ENCODE peak calls at places on chromosomes 16 and 17, in four cellular contexts. One of them, this sample, is unnamed.

GRCh38 chr16:8878523-8878911 is 3.6 kb upstream of the LITAFD start:
- DNase-seq in EL: peak; percentile 92
- DNase-seq in GM04504: peak; percentile 71
- DNase-seq in T-cell: no peak
- DNase-seq in this sample: no peak

GRCh38 chr16:50093607-50094570 is 28.1 kb downstream of the HEATR3 start:
- DNase-seq in EL: no peak
- DNase-seq in GM04504: peak; percentile 35
- DNase-seq in T-cell: peak; percentile 40
- DNase-seq in this sample: no peak

GRCh38 chr16:7268182-7268581 is 64.5 kb upstream of the RBFOX1 start:
- DNase-seq in EL: no peak
- DNase-seq in GM04504: no peak
- DNase-seq in T-cell: no peak
- DNase-seq in this sample: peak; percentile 75

GRCh38 chr16:22683730-22684280 is 130.2 kb upstream of the HS3ST2 start:
- DNase-seq in EL: no peak
- DNase-seq in GM04504: no peak
- DNase-seq in T-cell: no peak
- DNase-seq in this sample: no peak

GRCh38 chr16:86578056-86578455 is 293 bp upstream of the FOXL1 start:
- DNase-seq in EL: peak; percentile 93
- DNase-seq in GM04504: no peak
- DNase-seq in T-cell: no peak
- DNase-seq in this sample: no peak

GRCh38 chr17:67322039-67322787 is 44.2 kb downstream of the PSMD12 start:
- DNase-seq in EL: no peak
- DNase-seq in GM04504: no peak
- DNase-seq in T-cell: no peak
- DNase-seq in this sample: peak; percentile 93

GRCh38 chr17:77829871-77830799 is 128.4 kb upstream of the TNRC6C start:
- DNase-seq in EL: peak; percentile 78
- DNase-seq in GM04504: no peak
- DNase-seq in T-cell: no peak
- DNase-seq in this sample: no peak

GRCh38 chr17:60817187-60817586 is 139.5 kb downstream of the BCAS3 start:
- DNase-seq in EL: peak; percentile 70
- DNase-seq in GM04504: peak; percentile 76
- DNase-seq in T-cell: no peak
- DNase-seq in this sample: no peak

GRCh38 chr17:6435968-6436367 is 1.0 kb upstream of the AIPL1 start:
- DNase-seq in EL: peak; percentile 71
- DNase-seq in GM04504: peak; percentile 38
- DNase-seq in T-cell: peak; percentile 61
- DNase-seq in this sample: no peak

GRCh38 chr17:20120835-20121234 is 111.7 kb downstream of the SPECC1 start:
- DNase-seq in EL: no peak
- DNase-seq in GM04504: no peak
- DNase-seq in T-cell: no peak
- DNase-seq in this sample: no peak

GRCh38 chr16:59249049-59249448 is 514.9 kb upstream of the GOT2 start:
- DNase-seq in EL: no peak
- DNase-seq in GM04504: no peak
- DNase-seq in T-cell: no peak
- DNase-seq in this sample: peak; percentile 48

GRCh38 chr16:70250748-70251650 is 741 bp downstream of the EXOSC6 start:
- DNase-seq in EL: peak; percentile 48
- DNase-seq in GM04504: no peak
- DNase-seq in T-cell: no peak
- DNase-seq in this sample: no peak

GRCh38 chr17:37430051-37430591 is 23.4 kb downstream of the TADA2A start:
- DNase-seq in EL: peak; percentile 44
- DNase-seq in GM04504: peak; percentile 35
- DNase-seq in T-cell: no peak
- DNase-seq in this sample: no peak

GRCh38 chr16:89737341-89738071 is 16.2 kb downstream of the ZNF276 start:
- DNase-seq in EL: no peak
- DNase-seq in GM04504: no peak
- DNase-seq in T-cell: peak; percentile 72
- DNase-seq in this sample: no peak

GRCh38 chr16:49918257-49918656 is 62.3 kb upstream of the ZNF423 start:
- DNase-seq in EL: no peak
- DNase-seq in GM04504: no peak
- DNase-seq in T-cell: no peak
- DNase-seq in this sample: no peak

GRCh38 chr17:13477180-13477611 is 124.5 kb downstream of the HS3ST3A1 start:
- DNase-seq in EL: peak; percentile 43
- DNase-seq in GM04504: peak; percentile 30
- DNase-seq in T-cell: no peak
- DNase-seq in this sample: no peak

GRCh38 chr17:35566955-35567354 is 6.3 kb upstream of the SLFN14 start:
- DNase-seq in EL: no peak
- DNase-seq in GM04504: no peak
- DNase-seq in T-cell: no peak
- DNase-seq in this sample: no peak

GRCh38 chr17:44914148-44914547 is 1.2 kb downstream of the GFAP start:
- DNase-seq in EL: no peak
- DNase-seq in GM04504: no peak
- DNase-seq in T-cell: no peak
- DNase-seq in this sample: peak; percentile 71

GRCh38 chr16:59459811-59460210 is 725.7 kb upstream of the GOT2 start:
- DNase-seq in EL: peak; percentile 44
- DNase-seq in GM04504: no peak
- DNase-seq in T-cell: no peak
- DNase-seq in this sample: no peak

This sample was measured in NCI-H526.